ENCODE peak calls at places on chromosomes 2 and 18, in seven cellular contexts. N is GM12864, J is fibroblast of pulmonary artery, F is AG09309, Q is cardiac muscle cell, A is heart right ventricle, U is AG04450. R is an unnamed sample.

GRCh38 chr2:176637497-176638166 is 368.4 kb downstream of the MTX2 start:
- DNase-seq in N (no peak), J (peak; percentile 40), F (no peak), Q (no peak), A (peak; percentile 34), U (no peak), R (peak; percentile 17)

GRCh38 chr18:61333746-61334490 is 688 bp downstream of the CDH20 start:
- DNase-seq in N (no peak), J (no peak), F (no peak), Q (peak; percentile 51), A (peak; percentile 6), U (no peak), R (no peak)

GRCh38 chr2:29921560-29921915 is at the start of gene ALK:
- DNase-seq in N (no peak), J (peak; percentile 69), F (peak; percentile 34), Q (peak; percentile 97), A (peak; percentile 87), U (peak; percentile 30), R (peak; percentile 64)

GRCh38 chr18:77123313-77124231 is 9.0 kb downstream of the MBP start:
- DNase-seq in N (no peak), J (no peak), F (no peak), Q (no peak), A (no peak), U (no peak), R (peak; percentile 71)

GRCh38 chr2:2664989-2665833 is 334.1 kb upstream of the MYT1L start:
- DNase-seq in N (no peak), J (peak; percentile 22), F (no peak), Q (no peak), A (no peak), U (peak; percentile 77), R (no peak)

GRCh38 chr18:59921384-59921891 is 21.6 kb downstream of the PMAIP1 start:
- DNase-seq in N (no peak), J (no peak), F (no peak), Q (no peak), A (no peak), U (no peak), R (peak; percentile 83)

GRCh38 chr2:217293046-217293445 is 433.2 kb upstream of the TNP1 start:
- DNase-seq in N (no peak), J (no peak), F (no peak), Q (no peak), A (no peak), U (no peak), R (peak; percentile 5)

GRCh38 chr18:39647627-39648502 is 2082.3 kb upstream of the CELF4 start:
- DNase-seq in N (no peak), J (peak; percentile 95), F (peak; percentile 67), Q (peak; percentile 1), A (no peak), U (peak; percentile 74), R (no peak)

GRCh38 chr2:46200100-46200690 is 97.0 kb upstream of the EPAS1 start:
- DNase-seq in N (no peak), J (peak; percentile 57), F (no peak), Q (no peak), A (no peak), U (no peak), R (peak; percentile 56)

GRCh38 chr2:96264656-96265348 is 995 bp downstream of the TMEM127 start:
- DNase-seq in N (no peak), J (peak; percentile 51), F (no peak), Q (peak; percentile 71), A (no peak), U (no peak), R (peak; percentile 66)

GRCh38 chr2:157471078-157471477 is 27.2 kb upstream of the CYTIP start:
- DNase-seq in N (no peak), J (no peak), F (no peak), Q (no peak), A (no peak), U (no peak), R (peak; percentile 77)

GRCh38 chr2:238854699-238855111 is 6.8 kb downstream of the TWIST2 start:
- DNase-seq in N (no peak), J (no peak), F (no peak), Q (no peak), A (no peak), U (no peak), R (no peak)

GRCh38 chr2:241702405-241703127 is 727 bp downstream of the ING5 start:
- DNase-seq in N (peak; percentile 63), J (peak; percentile 64), F (no peak), Q (peak; percentile 93), A (peak; percentile 88), U (peak; percentile 52), R (peak; percentile 94)

GRCh38 chr2:221392228-221392881 is 179.7 kb downstream of the EPHA4 start:
- DNase-seq in N (no peak), J (no peak), F (no peak), Q (no peak), A (no peak), U (no peak), R (no peak)

GRCh38 chr2:74415762-74416395 is 5.5 kb downstream of the C2orf81 start:
- DNase-seq in N (no peak), J (no peak), F (no peak), Q (no peak), A (no peak), U (no peak), R (no peak)

GRCh38 chr2:77387324-77387723 is 134.9 kb downstream of the LRRTM4 start:
- DNase-seq in N (no peak), J (no peak), F (no peak), Q (peak; percentile 11), A (no peak), U (no peak), R (no peak)

GRCh38 chr2:86764661-86765307 is 25.9 kb downstream of the CD8A start:
- DNase-seq in N (peak; percentile 33), J (peak; percentile 65), F (no peak), Q (peak; percentile 67), A (no peak), U (peak; percentile 15), R (peak; percentile 64)

GRCh38 chr2:232477751-232478510 is 9.7 kb downstream of the ECEL1 start:
- DNase-seq in N (no peak), J (no peak), F (no peak), Q (no peak), A (no peak), U (no peak), R (no peak)

GRCh38 chr2:189797902-189798301 is 13.7 kb downstream of the PMS1 start:
- DNase-seq in N (no peak), J (no peak), F (no peak), Q (no peak), A (no peak), U (no peak), R (no peak)

GRCh38 chr2:189799531-189799930 is 15.3 kb downstream of the PMS1 start:
- DNase-seq in N (no peak), J (peak; percentile 55), F (no peak), Q (no peak), A (no peak), U (no peak), R (no peak)

GRCh38 chr2:189802396-189802912 is 18.2 kb downstream of the PMS1 start:
- DNase-seq in N (no peak), J (no peak), F (no peak), Q (no peak), A (no peak), U (no peak), R (no peak)

GRCh38 chr2:189798312-189799029 is 14.2 kb downstream of the PMS1 start:
- DNase-seq in N (peak; percentile 12), J (peak; percentile 77), F (peak; percentile 44), Q (no peak), A (no peak), U (no peak), R (peak; percentile 58)

GRCh38 chr2:189799030-189799331 is 14.7 kb downstream of the PMS1 start:
- DNase-seq in N (no peak), J (no peak), F (no peak), Q (no peak), A (no peak), U (no peak), R (no peak)
- TF ChIP-seq CTCF in N (no peak), J (no peak), F (no peak), Q (no peak), A (no peak), U (no peak), R (no peak)

DNA sequence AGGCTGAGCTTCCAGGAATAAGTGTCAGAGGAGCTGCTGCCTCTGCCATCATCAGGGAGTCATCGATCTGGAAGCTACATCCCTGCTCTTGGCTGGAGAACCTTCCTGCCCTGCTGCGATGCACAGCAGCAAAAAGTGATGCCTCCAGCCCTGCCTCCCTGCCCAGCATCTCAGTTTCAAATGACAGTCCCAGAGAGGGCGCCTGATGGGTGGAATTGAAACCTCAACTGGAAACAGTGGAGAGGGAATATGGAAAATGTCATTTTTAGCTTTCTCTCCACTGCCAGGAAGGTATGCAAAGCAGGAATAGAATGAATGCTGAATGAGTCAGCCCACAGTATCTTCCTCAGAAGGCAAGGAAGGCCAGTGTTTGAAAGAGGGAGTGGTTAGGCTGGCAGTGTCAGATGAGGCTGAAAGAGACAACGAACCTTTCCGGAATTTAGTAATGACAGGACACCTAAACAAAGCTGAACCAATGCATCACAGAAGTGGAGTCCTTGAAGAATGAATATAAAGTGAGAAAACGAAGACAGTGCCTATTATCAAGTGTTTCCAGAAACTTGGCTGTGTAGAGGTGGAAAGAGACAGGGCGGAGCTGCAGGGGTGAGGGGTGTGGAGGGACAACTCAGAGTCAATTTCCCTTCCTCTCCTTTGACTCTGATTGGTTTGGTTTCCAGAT is 153.9 kb upstream of the NDUFV2 start:
- DNase-seq in N (no peak), J (peak; percentile 79), F (peak; percentile 58), Q (no peak), A (no peak), U (peak; percentile 80), R (no peak)
- H3K4me3 ChIP-seq in N (no peak overlapping the region), J (no peak overlapping the region), F (peak overlapping the region; percentile 10), Q (no peak overlapping the region), A (no peak overlapping the region), U (peak overlapping the region; percentile 41), R (no peak overlapping the region)

GRCh38 chr2:228674155-228674554 is 492.7 kb upstream of the SPHKAP start:
- DNase-seq in N (no peak), J (no peak), F (no peak), Q (no peak), A (no peak), U (no peak), R (no peak)

GRCh38 chr2:228675042-228675441 is 493.6 kb upstream of the SPHKAP start:
- DNase-seq in N (no peak), J (peak; percentile 78), F (peak; percentile 32), Q (no peak), A (no peak), U (no peak), R (no peak)

GRCh38 chr2:228675715-228676114 is 494.2 kb upstream of the SPHKAP start:
- DNase-seq in N (no peak), J (no peak), F (no peak), Q (no peak), A (no peak), U (no peak), R (no peak)

GRCh38 chr2:228669751-228670150 is 488.3 kb upstream of the SPHKAP start:
- DNase-seq in N (no peak), J (no peak), F (no peak), Q (no peak), A (no peak), U (no peak), R (no peak)
- TF ChIP-seq CTCF in N (no peak), J (no peak), F (no peak), Q (no peak), A (no peak), U (no peak), R (no peak)

GRCh38 chr2:180694445-180695421 is 285.7 kb upstream of the UBE2E3 start:
- DNase-seq in N (no peak), J (no peak), F (no peak), Q (no peak), A (no peak), U (no peak), R (no peak)
- H3K4me3 ChIP-seq in N (no peak overlapping the region), J (no peak overlapping the region), F (no peak overlapping the region), Q (no peak overlapping the region), A (no peak overlapping the region), U (no peak overlapping the region), R (no peak overlapping the region)